ENCODE peak calls at places on chromosomes 7 and 10, in five cellular contexts. One of them, this sample, is unnamed.

GRCh38 chr10:131427253-131427652 is 115.7 kb upstream of the TCERG1L start:
- DNase-seq in coronary artery: no peak
- DNase-seq in astrocyte of the spinal cord: no peak
- DNase-seq in CD8-positive, alpha-beta T cell: no peak
- DNase-seq in right atrium auricular region: no peak
- DNase-seq in this sample: no peak

GRCh38 chr7:50353894-50354595 is 49.5 kb downstream of the IKZF1 start:
- DNase-seq in coronary artery: no peak
- DNase-seq in astrocyte of the spinal cord: no peak
- DNase-seq in CD8-positive, alpha-beta T cell: no peak
- DNase-seq in right atrium auricular region: no peak
- DNase-seq in this sample: no peak

GRCh38 chr7:103731169-103731568 is 258.3 kb downstream of the RELN start:
- DNase-seq in coronary artery: no peak
- DNase-seq in astrocyte of the spinal cord: no peak
- DNase-seq in CD8-positive, alpha-beta T cell: no peak
- DNase-seq in right atrium auricular region: no peak
- DNase-seq in this sample: no peak

GRCh38 chr10:80529604-80530003 is 8.1 kb upstream of the SH2D4B start:
- DNase-seq in coronary artery: no peak
- DNase-seq in astrocyte of the spinal cord: no peak
- DNase-seq in CD8-positive, alpha-beta T cell: peak
- DNase-seq in right atrium auricular region: no peak
- DNase-seq in this sample: no peak

GRCh38 chr10:97771913-97772823 is at the start of gene SFRP5:
- DNase-seq in coronary artery: no peak
- DNase-seq in astrocyte of the spinal cord: no peak
- DNase-seq in CD8-positive, alpha-beta T cell: no peak
- DNase-seq in right atrium auricular region: no peak
- DNase-seq in this sample: no peak

GRCh38 chr7:151865070-151865670 is 11.7 kb downstream of the PRKAG2 start:
- DNase-seq in coronary artery: no peak
- DNase-seq in astrocyte of the spinal cord: no peak
- DNase-seq in CD8-positive, alpha-beta T cell: no peak
- DNase-seq in right atrium auricular region: no peak
- DNase-seq in this sample: no peak

GRCh38 chr7:93218997-93219827 is 7.1 kb downstream of the HEPACAM2 start:
- DNase-seq in coronary artery: no peak
- DNase-seq in astrocyte of the spinal cord: no peak
- DNase-seq in CD8-positive, alpha-beta T cell: no peak
- DNase-seq in right atrium auricular region: no peak
- DNase-seq in this sample: no peak

GRCh38 chr7:33716581-33717477 is 188.5 kb upstream of the BMPER start:
- DNase-seq in coronary artery: no peak
- DNase-seq in astrocyte of the spinal cord: peak
- DNase-seq in CD8-positive, alpha-beta T cell: no peak
- DNase-seq in right atrium auricular region: no peak
- DNase-seq in this sample: peak

GRCh38 chr10:34816067-34817002 is 1.2 kb upstream of the PARD3 start:
- DNase-seq in coronary artery: no peak
- DNase-seq in astrocyte of the spinal cord: peak
- DNase-seq in CD8-positive, alpha-beta T cell: no peak
- DNase-seq in right atrium auricular region: no peak
- DNase-seq in this sample: peak

GRCh38 chr10:31602541-31603244 is 283.7 kb downstream of the ZEB1 start:
- DNase-seq in coronary artery: peak
- DNase-seq in astrocyte of the spinal cord: peak
- DNase-seq in CD8-positive, alpha-beta T cell: no peak
- DNase-seq in right atrium auricular region: peak
- DNase-seq in this sample: peak

GRCh38 chr7:93147358-93147757 is 827 bp downstream of the SAMD9L start:
- DNase-seq in coronary artery: no peak
- DNase-seq in astrocyte of the spinal cord: peak
- DNase-seq in CD8-positive, alpha-beta T cell: peak
- DNase-seq in right atrium auricular region: no peak
- DNase-seq in this sample: peak

GRCh38 chr10:94076325-94076841 is 82.7 kb downstream of the PLCE1 start:
- DNase-seq in coronary artery: no peak
- DNase-seq in astrocyte of the spinal cord: peak
- DNase-seq in CD8-positive, alpha-beta T cell: no peak
- DNase-seq in right atrium auricular region: no peak
- DNase-seq in this sample: peak

GRCh38 chr7:7203813-7204575 is 21.6 kb downstream of the C1GALT1 start:
- DNase-seq in coronary artery: no peak
- DNase-seq in astrocyte of the spinal cord: no peak
- DNase-seq in CD8-positive, alpha-beta T cell: no peak
- DNase-seq in right atrium auricular region: no peak
- DNase-seq in this sample: no peak

GRCh38 chr10:93491589-93492121 is 4.8 kb upstream of the CEP55 start:
- DNase-seq in coronary artery: no peak
- DNase-seq in astrocyte of the spinal cord: no peak
- DNase-seq in CD8-positive, alpha-beta T cell: no peak
- DNase-seq in right atrium auricular region: no peak
- DNase-seq in this sample: no peak

GRCh38 chr10:95254629-95255028 is 36.2 kb downstream of the PDLIM1 start:
- DNase-seq in coronary artery: no peak
- DNase-seq in astrocyte of the spinal cord: no peak
- DNase-seq in CD8-positive, alpha-beta T cell: no peak
- DNase-seq in right atrium auricular region: peak
- DNase-seq in this sample: no peak

GRCh38 chr7:132336797-132337196 is 239.5 kb downstream of the PLXNA4 start:
- DNase-seq in coronary artery: no peak
- DNase-seq in astrocyte of the spinal cord: no peak
- DNase-seq in CD8-positive, alpha-beta T cell: no peak
- DNase-seq in right atrium auricular region: no peak
- DNase-seq in this sample: no peak

GRCh38 chr7:102444961-102445673 is 11.7 kb downstream of the ORAI2 start:
- DNase-seq in coronary artery: no peak
- DNase-seq in astrocyte of the spinal cord: no peak
- DNase-seq in CD8-positive, alpha-beta T cell: no peak
- DNase-seq in right atrium auricular region: no peak
- DNase-seq in this sample: no peak

GRCh38 chr10:60817135-60817805 is 39.0 kb downstream of the CDK1 start:
- DNase-seq in coronary artery: no peak
- DNase-seq in astrocyte of the spinal cord: peak
- DNase-seq in CD8-positive, alpha-beta T cell: no peak
- DNase-seq in right atrium auricular region: no peak
- DNase-seq in this sample: peak

GRCh38 chr10:60821661-60822060 is 43.4 kb downstream of the CDK1 start:
- DNase-seq in coronary artery: no peak
- DNase-seq in astrocyte of the spinal cord: no peak
- DNase-seq in CD8-positive, alpha-beta T cell: no peak
- DNase-seq in right atrium auricular region: no peak
- DNase-seq in this sample: peak

GRCh38 chr10:60818134-60818770 is 40.0 kb downstream of the CDK1 start:
- DNase-seq in coronary artery: no peak
- DNase-seq in astrocyte of the spinal cord: peak
- DNase-seq in CD8-positive, alpha-beta T cell: no peak
- DNase-seq in right atrium auricular region: no peak
- DNase-seq in this sample: peak

GRCh38 chr10:60819271-60819670 is 41.0 kb downstream of the CDK1 start:
- DNase-seq in coronary artery: no peak
- DNase-seq in astrocyte of the spinal cord: no peak
- DNase-seq in CD8-positive, alpha-beta T cell: no peak
- DNase-seq in right atrium auricular region: no peak
- DNase-seq in this sample: no peak

GRCh38 chr10:60820093-60820769 is 42.0 kb downstream of the CDK1 start:
- DNase-seq in coronary artery: no peak
- DNase-seq in astrocyte of the spinal cord: peak
- DNase-seq in CD8-positive, alpha-beta T cell: no peak
- DNase-seq in right atrium auricular region: no peak
- DNase-seq in this sample: peak
- TF ChIP-seq CTCF in coronary artery: no peak
- TF ChIP-seq CTCF in astrocyte of the spinal cord: peak
- TF ChIP-seq CTCF in CD8-positive, alpha-beta T cell: no peak
- TF ChIP-seq CTCF in right atrium auricular region: peak
- TF ChIP-seq CTCF in this sample: peak

DNA sequence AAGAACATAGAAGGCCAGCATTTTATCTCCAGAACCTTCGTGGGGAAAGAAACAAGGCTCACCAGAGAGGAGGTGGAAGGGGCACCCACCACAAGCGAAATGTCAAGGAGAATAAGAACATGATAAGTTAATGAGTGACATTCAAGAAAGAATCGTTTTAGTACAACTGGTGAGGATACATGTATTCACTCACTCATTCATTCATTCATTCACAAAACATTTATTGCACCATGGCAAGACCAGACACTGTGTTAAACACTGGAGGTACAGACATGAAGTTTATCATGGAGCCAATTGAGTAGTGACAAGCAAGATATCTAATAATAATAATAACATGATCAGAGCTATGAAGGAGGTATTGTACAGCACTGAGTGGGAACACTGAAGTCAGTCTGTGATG is 1.7 kb upstream of the ZNRF2 start:
- DNase-seq in coronary artery: no peak
- DNase-seq in astrocyte of the spinal cord: no peak
- DNase-seq in CD8-positive, alpha-beta T cell: no peak
- DNase-seq in right atrium auricular region: no peak
- DNase-seq in this sample: no peak
- H3K4me3 ChIP-seq in coronary artery: no peak
- H3K4me3 ChIP-seq in astrocyte of the spinal cord: no peak
- H3K4me3 ChIP-seq in CD8-positive, alpha-beta T cell: no peak
- H3K4me3 ChIP-seq in right atrium auricular region: no peak
- H3K4me3 ChIP-seq in this sample: no peak

GRCh38 chr7:136853654-136854053 is 14.8 kb upstream of the CHRM2 start:
- DNase-seq in coronary artery: no peak
- DNase-seq in astrocyte of the spinal cord: no peak
- DNase-seq in CD8-positive, alpha-beta T cell: no peak
- DNase-seq in right atrium auricular region: no peak
- DNase-seq in this sample: no peak

GRCh38 chr7:136845899-136846465 is 22.5 kb upstream of the CHRM2 start:
- DNase-seq in coronary artery: no peak
- DNase-seq in astrocyte of the spinal cord: peak
- DNase-seq in CD8-positive, alpha-beta T cell: no peak
- DNase-seq in right atrium auricular region: no peak
- DNase-seq in this sample: no peak

GRCh38 chr7:136847858-136848257 is 20.6 kb upstream of the CHRM2 start:
- DNase-seq in coronary artery: no peak
- DNase-seq in astrocyte of the spinal cord: no peak
- DNase-seq in CD8-positive, alpha-beta T cell: no peak
- DNase-seq in right atrium auricular region: no peak
- DNase-seq in this sample: no peak
- TF ChIP-seq CTCF in coronary artery: no peak
- TF ChIP-seq CTCF in astrocyte of the spinal cord: no peak
- TF ChIP-seq CTCF in CD8-positive, alpha-beta T cell: no peak
- TF ChIP-seq CTCF in right atrium auricular region: no peak
- TF ChIP-seq CTCF in this sample: no peak

GRCh38 chr7:78367280-78367773 is 568.8 kb downstream of the PHTF2 start:
- DNase-seq in coronary artery: no peak
- DNase-seq in astrocyte of the spinal cord: no peak
- DNase-seq in CD8-positive, alpha-beta T cell: no peak
- DNase-seq in right atrium auricular region: no peak
- DNase-seq in this sample: no peak
- H3K4me3 ChIP-seq in coronary artery: no peak
- H3K4me3 ChIP-seq in astrocyte of the spinal cord: no peak
- H3K4me3 ChIP-seq in CD8-positive, alpha-beta T cell: no peak
- H3K4me3 ChIP-seq in right atrium auricular region: no peak
- H3K4me3 ChIP-seq in this sample: no peak

GRCh38 chr10:24503627-24504320 is 219.9 kb downstream of the ARHGAP21 start:
- DNase-seq in coronary artery: no peak
- DNase-seq in astrocyte of the spinal cord: peak
- DNase-seq in CD8-positive, alpha-beta T cell: no peak
- DNase-seq in right atrium auricular region: no peak
- DNase-seq in this sample: peak
- TF ChIP-seq CTCF in coronary artery: peak
- TF ChIP-seq CTCF in astrocyte of the spinal cord: peak
- TF ChIP-seq CTCF in CD8-positive, alpha-beta T cell: no peak
- TF ChIP-seq CTCF in right atrium auricular region: no peak
- TF ChIP-seq CTCF in this sample: peak

GRCh38 chr7:158814637-158815036 is 14.7 kb downstream of the ESYT2 start:
- DNase-seq in coronary artery: no peak
- DNase-seq in astrocyte of the spinal cord: no peak
- DNase-seq in CD8-positive, alpha-beta T cell: no peak
- DNase-seq in right atrium auricular region: no peak
- DNase-seq in this sample: peak

GRCh38 chr7:158815046-158815445 is 14.3 kb downstream of the ESYT2 start:
- DNase-seq in coronary artery: no peak
- DNase-seq in astrocyte of the spinal cord: peak
- DNase-seq in CD8-positive, alpha-beta T cell: no peak
- DNase-seq in right atrium auricular region: no peak
- DNase-seq in this sample: peak

GRCh38 chr7:158816271-158816670 is 13.0 kb downstream of the ESYT2 start:
- DNase-seq in coronary artery: no peak
- DNase-seq in astrocyte of the spinal cord: no peak
- DNase-seq in CD8-positive, alpha-beta T cell: no peak
- DNase-seq in right atrium auricular region: no peak
- DNase-seq in this sample: no peak

GRCh38 chr7:158816995-158817394 is 12.3 kb downstream of the ESYT2 start:
- DNase-seq in coronary artery: no peak
- DNase-seq in astrocyte of the spinal cord: no peak
- DNase-seq in CD8-positive, alpha-beta T cell: no peak
- DNase-seq in right atrium auricular region: no peak
- DNase-seq in this sample: no peak

DNA sequence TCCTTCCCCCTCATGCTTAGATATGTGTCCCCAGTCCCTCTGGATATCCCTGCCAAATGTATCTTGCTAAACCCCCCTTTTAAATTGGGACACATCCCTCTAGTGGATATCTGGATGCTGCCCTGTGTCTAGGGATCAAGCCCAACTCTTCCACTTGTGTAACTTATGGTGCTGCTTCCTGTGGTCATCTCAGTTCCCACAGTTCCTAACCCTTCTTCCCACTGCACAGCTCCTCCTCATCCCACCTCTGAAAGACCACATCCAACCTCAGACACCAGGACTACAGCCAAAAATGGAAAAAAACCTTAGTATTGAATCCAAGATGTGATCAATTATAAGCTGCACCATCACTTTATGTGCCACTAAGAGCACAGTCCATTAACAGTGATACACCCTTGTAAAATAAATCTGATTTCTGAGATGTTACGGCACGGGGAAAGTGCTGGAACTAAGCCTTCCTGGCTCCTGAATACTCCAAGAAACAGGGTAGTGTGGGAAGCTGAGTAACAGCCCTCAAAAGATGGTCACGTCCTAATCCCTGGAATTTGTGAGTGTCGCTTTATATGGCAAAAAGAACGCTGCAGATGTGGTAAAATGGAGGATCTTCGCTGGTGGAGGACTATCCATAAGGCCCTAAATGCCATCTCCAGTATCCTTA is 13.7 kb downstream of the ESYT2 start:
- DNase-seq in coronary artery: no peak
- DNase-seq in astrocyte of the spinal cord: peak
- DNase-seq in CD8-positive, alpha-beta T cell: no peak
- DNase-seq in right atrium auricular region: no peak
- DNase-seq in this sample: peak
- H3K4me3 ChIP-seq in coronary artery: peak
- H3K4me3 ChIP-seq in astrocyte of the spinal cord: no peak
- H3K4me3 ChIP-seq in CD8-positive, alpha-beta T cell: peak
- H3K4me3 ChIP-seq in right atrium auricular region: no peak
- H3K4me3 ChIP-seq in this sample: no peak

GRCh38 chr10:51171946-51172345 is 97.7 kb downstream of the PRKG1 start:
- DNase-seq in coronary artery: no peak
- DNase-seq in astrocyte of the spinal cord: no peak
- DNase-seq in CD8-positive, alpha-beta T cell: no peak
- DNase-seq in right atrium auricular region: no peak
- DNase-seq in this sample: peak
- TF ChIP-seq CTCF in coronary artery: no peak
- TF ChIP-seq CTCF in astrocyte of the spinal cord: no peak
- TF ChIP-seq CTCF in CD8-positive, alpha-beta T cell: no peak
- TF ChIP-seq CTCF in right atrium auricular region: no peak
- TF ChIP-seq CTCF in this sample: no peak

GRCh38 chr7:2645274-2645868 is 13.6 kb downstream of the TTYH3 start:
- DNase-seq in coronary artery: no peak
- DNase-seq in astrocyte of the spinal cord: no peak
- DNase-seq in CD8-positive, alpha-beta T cell: peak
- DNase-seq in right atrium auricular region: no peak
- DNase-seq in this sample: no peak
- H3K4me3 ChIP-seq in coronary artery: no peak
- H3K4me3 ChIP-seq in astrocyte of the spinal cord: no peak
- H3K4me3 ChIP-seq in CD8-positive, alpha-beta T cell: peak
- H3K4me3 ChIP-seq in right atrium auricular region: no peak
- H3K4me3 ChIP-seq in this sample: no peak